ENCODE peak calls at places on chromosome 4, in seven cellular contexts. X is activated T-helper 1 cell treated with anti-CD3 and anti-CD28 coated beads, Interleukin-12 subunit alpha, Interleukin-12 subunit beta, Interleukin-2, Interleukin-4 antibody, amounts not matched to agents 30 ng/mL and 10 ng/mL and 1 ng/mL, durations not matched to agents 14 hours and 24 hours and 36 hours; V is activated naive CD4-positive, alpha-beta T cell treated with anti-CD3 and anti-CD28 coated beads for 36 hours; N is effector memory CD4-positive, alpha-beta T cell; D is right lobe of liver; I is HEK293T; A is activated CD4-positive, alpha-beta T cell treated with anti-CD3 and anti-CD28 coated beads, Interleukin-2, amount 10 ng/mL, durations not matched to agents 7 days and 5 days. K is an unnamed sample.

GRCh38 chr4:48467891-48468290 is 15.3 kb upstream of the SLC10A4 start:
- DNase-seq in X (no peak), V (no peak), N (no peak), D (no peak), I (no peak), A (no peak), K (no peak)

GRCh38 chr4:56374956-56375355 is 12.3 kb downstream of the AASDH start:
- DNase-seq in X (no peak), V (no peak), N (no peak), D (no peak), I (no peak), A (no peak), K (no peak)

GRCh38 chr4:3257691-3258482 is 8.9 kb downstream of the MSANTD1 start:
- DNase-seq in X (no peak), V (peak; percentile 3), N (no peak), D (no peak), I (no peak), A (no peak), K (no peak)

GRCh38 chr4:4640692-4641091 is 98.8 kb upstream of the STX18 start:
- DNase-seq in X (no peak), V (no peak), N (no peak), D (no peak), I (no peak), A (no peak), K (no peak)

GRCh38 chr4:26048962-26049361 is 134.9 kb downstream of the SMIM20 start:
- DNase-seq in X (no peak), V (no peak), N (no peak), D (no peak), I (no peak), A (no peak), K (no peak)

GRCh38 chr4:2303121-2303685 is 41.3 kb upstream of the MXD4 start:
- DNase-seq in X (no peak), V (no peak), N (no peak), D (no peak), I (no peak), A (no peak), K (no peak)

GRCh38 chr4:66014146-66014765 is 344.0 kb upstream of the EPHA5 start:
- DNase-seq in X (no peak), V (no peak), N (no peak), D (no peak), I (no peak), A (no peak), K (no peak)

GRCh38 chr4:146255463-146255862 is 41.1 kb downstream of the REELD1 start:
- DNase-seq in X (no peak), V (no peak), N (no peak), D (no peak), I (no peak), A (no peak), K (no peak)

GRCh38 chr4:98996056-98996941 is 778 bp downstream of the METAP1 start:
- DNase-seq in X (no peak), V (peak; percentile 25), N (no peak), D (peak; percentile 50), I (peak; percentile 25), A (peak; percentile 21), K (no peak)

GRCh38 chr4:98027827-98028226 is 115.4 kb downstream of the STPG2 start:
- DNase-seq in X (no peak), V (no peak), N (no peak), D (no peak), I (peak; percentile 10), A (no peak), K (peak; percentile 8)

GRCh38 chr4:1193206-1194027 is 21.0 kb upstream of the SPON2 start:
- DNase-seq in X (no peak), V (no peak), N (no peak), D (peak; percentile 48), I (no peak), A (no peak), K (no peak)

GRCh38 chr4:170736710-170737109 is 647.0 kb upstream of the AADAT start:
- DNase-seq in X (no peak), V (no peak), N (no peak), D (no peak), I (no peak), A (no peak), K (no peak)

GRCh38 chr4:164959896-164960295 is 17.6 kb downstream of the TRIM61 start:
- DNase-seq in X (no peak), V (no peak), N (no peak), D (no peak), I (no peak), A (no peak), K (no peak)